ENCODE peak calls at places on chromosome 10, in five cellular contexts. O is left ventricle myocardium inferior, L is AG09319, W is SK-N-SH, M is heart left ventricle. V is an unnamed sample.

GRCh38 chr10:52688906-52689305 is 83.7 kb downstream of the MBL2 start:
- DNase-seq in W (no peak), O (no peak), M (no peak), L (no peak), V (no peak)

GRCh38 chr10:8453587-8453986 is 399.1 kb downstream of the GATA3 start:
- DNase-seq in W (no peak), L (no peak), O (peak; percentile 36), M (peak; percentile 68), V (no peak)

GRCh38 chr10:79390551-79391229 is 43.4 kb downstream of the PPIF start:
- DNase-seq in M (peak; percentile 66), O (peak; percentile 19), W (peak; percentile 32), L (no peak), V (no peak)

GRCh38 chr10:108275895-108276685 is 1111.6 kb upstream of the SORCS1 start:
- DNase-seq in O (no peak), M (no peak), W (no peak), L (no peak), V (no peak)

GRCh38 chr10:14926061-14926470 is 27.8 kb downstream of the DCLRE1C start:
- DNase-seq in L (no peak), W (no peak), M (no peak), O (no peak), V (no peak)

GRCh38 chr10:86992456-86992855 is 24.2 kb downstream of the ADIRF start:
- DNase-seq in W (no peak), M (no peak), O (no peak), L (no peak), V (no peak)

GRCh38 chr10:22583683-22584082 is 130.7 kb downstream of the PIP4K2A start:
- DNase-seq in W (no peak), O (no peak), M (no peak), L (no peak), V (no peak)

GRCh38 chr10:132371641-132372081 is 25.3 kb upstream of the PWWP2B start:
- DNase-seq in W (no peak), O (no peak), L (no peak), M (peak; percentile 40), V (no peak)

GRCh38 chr10:94218496-94219183 is 144.1 kb downstream of the NOC3L start:
- DNase-seq in O (no peak), W (no peak), L (no peak), M (no peak), V (no peak)

GRCh38 chr10:74039561-74040145 is 41.7 kb downstream of the VCL start:
- DNase-seq in O (no peak), W (no peak), L (no peak), M (no peak), V (peak; percentile 18)

GRCh38 chr10:78013564-78013963 is 15.8 kb downstream of the POLR3A start:
- DNase-seq in W (no peak), M (no peak), O (no peak), L (no peak), V (no peak)

GRCh38 chr10:36671607-36672006 is 453.8 kb upstream of the ANKRD30A start:
- DNase-seq in W (no peak), O (no peak), M (no peak), L (no peak), V (no peak)

GRCh38 chr10:86868353-86868752 is 89.1 kb downstream of the MMRN2 start:
- DNase-seq in O (no peak), L (no peak), M (no peak), W (no peak), V (no peak)

GRCh38 chr10:127017406-127018297 is 112.4 kb downstream of the DOCK1 start:
- DNase-seq in O (no peak), M (no peak), L (no peak), W (no peak), V (no peak)

GRCh38 chr10:124342136-124342820 is 76.4 kb downstream of the OAT start:
- DNase-seq in O (no peak), L (no peak), M (no peak), W (no peak), V (no peak)

GRCh38 chr10:75472685-75473084 is 41.3 kb downstream of the LRMDA start:
- DNase-seq in O (no peak), M (no peak), W (no peak), L (no peak), V (no peak)

GRCh38 chr10:804191-804781 is 114.8 kb upstream of the DIP2C start:
- DNase-seq in W (no peak), O (no peak), M (no peak), L (no peak), V (no peak)

GRCh38 chr10:63137306-63137705 is 4.2 kb downstream of the NRBF2 start:
- DNase-seq in M (no peak), W (no peak), O (no peak), L (no peak), V (no peak)

GRCh38 chr10:63133787-63134557 is 844 bp downstream of the NRBF2 start:
- DNase-seq in M (no peak), L (no peak), W (no peak), O (no peak), V (no peak)

GRCh38 chr10:63132651-63133055 is 475 bp upstream of the NRBF2 start:
- DNase-seq in M (no peak), L (no peak), W (no peak), O (no peak), V (no peak)

GRCh38 chr10:63129888-63130287 is 3.2 kb upstream of the NRBF2 start:
- DNase-seq in W (no peak), L (no peak), M (no peak), O (no peak), V (no peak)

GRCh38 chr10:63133056-63133786 is at the start of gene NRBF2:
- DNase-seq in L (peak; percentile 95), W (peak; percentile 96), M (peak; percentile 99), O (peak; percentile 98), V (peak; percentile 99)
- TF ChIP-seq CTCF in L (peak; percentile 45), W (peak; percentile 54), M (no peak), O (no peak), V (no peak)

DNA sequence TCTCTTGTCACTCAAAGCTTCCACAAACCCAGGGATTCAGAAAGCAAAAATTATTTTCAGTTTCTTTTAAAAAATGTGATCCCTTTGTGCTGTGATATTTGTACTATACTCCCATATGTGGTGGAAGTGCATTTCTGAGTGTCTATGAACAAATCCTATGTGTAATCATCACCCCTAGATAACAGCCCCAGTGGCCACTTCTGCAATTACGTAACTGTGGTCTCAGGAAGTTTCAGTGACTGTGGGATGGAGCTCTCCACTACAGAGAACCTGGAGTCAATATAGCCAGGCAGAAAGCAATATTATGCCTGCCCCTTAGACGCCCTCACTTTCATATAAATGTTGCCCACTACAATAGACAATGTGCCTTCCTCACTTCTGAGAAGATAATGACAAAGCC is 1101.7 kb upstream of the GHITM start:
- DNase-seq in O (no peak), L (no peak), W (no peak), M (no peak), V (no peak)
- TF ChIP-seq CTCF in O (no peak), L (no peak), W (no peak), M (no peak), V (no peak)

DNA sequence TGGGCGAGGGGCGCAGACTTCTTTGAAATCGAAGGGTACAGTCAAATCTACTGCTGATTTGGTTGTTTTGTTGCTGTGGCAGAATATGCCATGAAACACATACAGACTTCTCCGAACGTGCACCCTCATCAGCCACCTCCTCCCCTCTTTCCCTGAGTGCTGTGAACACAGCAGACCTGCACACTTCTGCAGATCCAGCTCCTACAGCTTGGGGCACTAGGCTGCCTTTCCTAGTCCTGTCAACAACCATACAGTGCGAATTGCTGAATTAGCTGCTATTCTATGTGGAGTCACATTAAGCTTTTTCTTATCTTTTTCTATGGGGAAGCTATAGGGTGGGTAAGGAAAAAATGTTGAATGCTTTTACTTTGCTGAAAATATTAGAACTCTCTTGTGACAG is 57.5 kb downstream of the COL17A1 start:
- DNase-seq in M (no peak), O (no peak), L (no peak), W (peak; percentile 43), V (no peak)
- TF ChIP-seq CTCF in M (peak; percentile 31), O (peak; percentile 69), L (peak; percentile 29), W (peak; percentile 33), V (no peak)

DNA sequence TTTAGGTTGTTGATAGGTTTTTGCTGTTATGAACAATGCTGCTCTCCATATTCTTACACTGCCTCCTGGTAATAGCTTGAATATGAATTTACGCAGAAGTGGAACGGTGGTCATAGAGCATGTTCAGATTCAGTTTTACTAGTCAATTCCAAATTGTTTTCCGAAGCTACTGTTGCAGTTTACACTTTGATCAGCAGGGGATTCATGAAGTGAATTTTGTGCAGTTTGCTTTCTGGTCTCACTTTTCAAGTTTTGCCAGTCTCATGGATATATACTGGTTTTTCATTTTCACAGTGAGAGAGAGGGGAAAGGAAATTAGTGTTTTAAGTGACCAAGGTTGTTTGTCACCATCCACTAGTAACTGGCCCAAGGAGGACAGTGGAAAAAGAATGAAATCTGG is 171.3 kb downstream of the PRKCQ start:
- DNase-seq in L (no peak), O (no peak), M (no peak), W (no peak), V (no peak)
- TF ChIP-seq CTCF in L (no peak), O (no peak), M (no peak), W (peak; percentile 34), V (no peak)

DNA sequence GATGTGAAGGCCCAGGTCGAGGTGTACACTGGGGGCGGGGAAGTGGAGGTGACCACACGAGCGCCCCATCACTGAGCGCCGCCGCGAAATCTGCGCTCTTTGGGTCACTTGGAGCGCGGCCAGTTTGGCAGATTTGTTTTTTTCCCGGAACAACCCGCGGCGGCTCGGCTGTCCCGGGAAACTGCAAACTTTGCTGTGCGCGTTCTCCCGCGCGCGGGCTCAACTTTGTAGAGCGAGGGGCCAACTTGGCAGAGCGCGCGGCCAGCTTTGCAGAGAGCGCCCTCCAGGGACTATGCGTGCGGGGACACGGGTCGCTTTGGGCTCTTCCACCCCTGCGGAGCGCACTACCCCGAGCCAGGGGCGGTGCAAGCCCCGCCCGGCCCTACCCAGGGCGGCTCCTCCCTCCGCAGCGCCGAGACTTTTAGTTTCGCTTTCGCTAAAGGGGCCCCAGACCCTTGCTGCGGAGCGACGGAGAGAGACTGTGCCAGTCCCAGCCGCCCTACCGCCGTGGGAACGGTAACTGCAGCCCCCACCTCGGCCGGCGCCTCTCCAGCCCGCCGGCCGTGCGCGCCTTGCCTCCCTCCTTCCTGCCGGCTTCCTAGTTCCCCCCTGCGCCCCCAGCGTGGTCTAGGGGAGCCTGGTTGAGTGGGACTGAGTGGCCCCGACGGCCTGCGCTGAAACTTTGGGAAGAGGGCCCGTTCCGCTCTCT is at the start of gene CASP7:
- DNase-seq in L (no peak), M (peak; percentile 91), O (peak; percentile 82), W (peak; percentile 90), V (peak; percentile 82)
- TF ChIP-seq CTCF in L (no peak), M (no peak), O (no peak), W (no peak), V (no peak)

GRCh38 chr10:112461029-112461887 is 14.2 kb downstream of the VTI1A start:
- DNase-seq in L (peak; percentile 27), W (no peak), M (no peak), O (no peak), V (no peak)

GRCh38 chr10:112454910-112455779 is 8.1 kb downstream of the VTI1A start:
- DNase-seq in M (no peak), W (no peak), O (no peak), L (no peak), V (no peak)

DNA sequence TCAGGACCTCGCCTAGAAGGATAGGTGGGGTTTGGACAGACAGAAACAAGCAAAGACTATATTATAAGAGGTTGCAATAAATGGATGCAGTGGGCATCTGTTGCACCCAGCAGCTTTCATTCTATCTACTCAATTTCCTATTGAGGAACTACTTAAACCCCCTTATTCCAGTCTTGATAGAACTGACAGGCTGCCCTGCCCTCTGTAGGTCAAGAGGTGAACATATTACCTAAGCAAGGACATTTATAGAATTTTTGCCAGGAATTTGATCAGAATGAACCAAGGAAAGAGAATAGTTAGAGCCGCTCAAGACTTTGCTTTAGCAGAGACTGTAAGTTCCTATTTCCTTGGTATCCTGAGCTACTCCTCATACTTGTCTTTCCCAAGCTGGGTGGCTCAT is 9.5 kb downstream of the VTI1A start:
- DNase-seq in O (no peak), L (no peak), W (no peak), M (no peak), V (no peak)
- TF ChIP-seq CTCF in O (no peak), L (no peak), W (no peak), M (no peak), V (no peak)